ENCODE peak calls at places on chromosomes 5 and 9, in seven cellular contexts. D, N, E, F, O, I and S are unnamed samples.

GRCh38 chr5:27590503-27590902 is 552.1 kb upstream of the CDH9 start:
- DNase-seq in I (no peak), F (no peak), O (no peak), E (no peak), D (no peak), N (no peak), S (no peak)

GRCh38 chr9:92759990-92760893 is 4.4 kb downstream of the BICD2 start:
- DNase-seq in E (no peak), I (peak; percentile 82), O (peak; percentile 26), N (no peak), D (no peak), F (peak; percentile 52), S (no peak)

GRCh38 chr5:442335-443238 is at the start of gene EXOC3:
- DNase-seq in N (peak; percentile 65), I (peak; percentile 77), D (peak; percentile 91), O (peak; percentile 70), E (no peak), F (peak; percentile 78), S (peak; percentile 72)

GRCh38 chr5:144076521-144077083 is 93.9 kb downstream of the YIPF5 start:
- DNase-seq in O (no peak), E (no peak), F (no peak), N (no peak), D (no peak), I (no peak), S (no peak)

GRCh38 chr5:125227333-125228075 is 481.1 kb upstream of the ZNF608 start:
- DNase-seq in D (peak; percentile 11), O (peak; percentile 54), I (no peak), F (no peak), E (no peak), N (peak; percentile 34), S (no peak)

GRCh38 chr9:115847245-115847644 is 306.3 kb upstream of the PAPPA start:
- DNase-seq in O (no peak), E (no peak), F (no peak), D (no peak), I (no peak), N (peak; percentile 69), S (no peak)

GRCh38 chr9:74770508-74771261 is 117.0 kb downstream of the TRPM6 start:
- DNase-seq in D (peak; percentile 35), N (no peak), E (no peak), I (peak; percentile 35), F (no peak), O (peak; percentile 91), S (peak; percentile 51)

GRCh38 chr5:108801776-108802175 is 54.1 kb downstream of the FER start:
- DNase-seq in D (no peak), E (no peak), O (no peak), I (no peak), F (no peak), N (peak; percentile 89), S (no peak)

GRCh38 chr9:136132500-136133050 is 13.9 kb upstream of the TMEM250 start:
- DNase-seq in I (no peak), N (no peak), E (no peak), D (no peak), F (no peak), O (no peak), S (no peak)

GRCh38 chr9:118693645-118694044 is 675.6 kb downstream of the BRINP1 start:
- DNase-seq in D (peak; percentile 16), O (no peak), N (no peak), I (no peak), F (no peak), E (no peak), S (no peak)

GRCh38 chr9:106535439-106535838 is 327.5 kb upstream of the ZNF462 start:
- DNase-seq in E (no peak), I (no peak), F (no peak), D (peak; percentile 6), N (no peak), O (peak; percentile 28), S (no peak)

GRCh38 chr5:123186762-123187161 is 97.7 kb downstream of the PRDM6 start:
- DNase-seq in I (no peak), N (no peak), D (no peak), O (no peak), F (no peak), E (no peak), S (no peak)

GRCh38 chr5:103473725-103474124 is 88.9 kb downstream of the NUDT12 start:
- DNase-seq in F (no peak), E (no peak), N (peak; percentile 19), D (no peak), I (no peak), O (no peak), S (no peak)

GRCh38 chr5:167713186-167713585 is 578.3 kb upstream of the WWC1 start:
- DNase-seq in I (no peak), F (no peak), D (no peak), O (no peak), E (no peak), N (no peak), S (no peak)

GRCh38 chr9:134959126-134959970 is 41.6 kb upstream of the FCN1 start:
- DNase-seq in D (no peak), O (no peak), I (no peak), N (no peak), F (peak; percentile 19), E (no peak), S (no peak)

GRCh38 chr9:129275626-129276247 is 97.7 kb upstream of the IER5L start:
- DNase-seq in F (peak; percentile 22), E (no peak), N (no peak), O (peak; percentile 65), I (no peak), D (no peak), S (no peak)

GRCh38 chr5:172622091-172623046 is 18.7 kb upstream of the NEURL1B start:
- DNase-seq in D (peak; percentile 81), E (no peak), N (no peak), F (no peak), I (no peak), O (no peak), S (no peak)

GRCh38 chr5:78497573-78498533 is 137.4 kb downstream of the SCAMP1 start:
- DNase-seq in O (no peak), F (no peak), I (no peak), D (no peak), N (no peak), E (peak; percentile 42), S (no peak)

GRCh38 chr5:112109331-112109993 is 309.6 kb downstream of the EPB41L4A start:
- DNase-seq in F (peak; percentile 70), O (peak; percentile 78), E (no peak), N (peak; percentile 92), I (peak; percentile 61), D (peak; percentile 66), S (no peak)

GRCh38 chr9:90813523-90813922 is 11.9 kb downstream of the SYK start:
- DNase-seq in F (no peak), I (no peak), D (no peak), N (no peak), O (no peak), E (no peak), S (no peak)
- H3K4me1 ChIP-seq in F (no peaks in the 10 kb centered on the region), I (peaks cover 3% of the 10 kb centered on the region), D (no peaks in the 10 kb centered on the region), N (no peaks in the 10 kb centered on the region), O (no peaks in the 10 kb centered on the region), E (no peaks in the 10 kb centered on the region), S (peaks cover 8% of the 10 kb centered on the region)

GRCh38 chr9:122381206-122381950 is 10.6 kb downstream of the PTGS1 start:
- DNase-seq in D (no peak), F (no peak), I (no peak), N (no peak), O (no peak), E (no peak), S (no peak)

GRCh38 chr9:122378236-122378635 is 7.4 kb downstream of the PTGS1 start:
- DNase-seq in N (no peak), F (no peak), O (no peak), E (no peak), I (no peak), D (no peak), S (no peak)

GRCh38 chr9:122380293-122380692 is 9.5 kb downstream of the PTGS1 start:
- DNase-seq in F (no peak), O (no peak), N (no peak), D (no peak), I (no peak), E (no peak), S (no peak)

GRCh38 chr9:122377241-122378164 is 6.7 kb downstream of the PTGS1 start:
- DNase-seq in O (no peak), N (no peak), F (no peak), I (no peak), E (no peak), D (no peak), S (no peak)

GRCh38 chr9:122379340-122379739 is 8.5 kb downstream of the PTGS1 start:
- DNase-seq in F (no peak), E (no peak), O (no peak), I (no peak), N (no peak), D (no peak), S (no peak)
- TF ChIP-seq CTCF in F (no peak), E (no peak), O (peak; percentile 80), I (no peak), N (peak; percentile 53), D (no peak), S (no peak)

DNA sequence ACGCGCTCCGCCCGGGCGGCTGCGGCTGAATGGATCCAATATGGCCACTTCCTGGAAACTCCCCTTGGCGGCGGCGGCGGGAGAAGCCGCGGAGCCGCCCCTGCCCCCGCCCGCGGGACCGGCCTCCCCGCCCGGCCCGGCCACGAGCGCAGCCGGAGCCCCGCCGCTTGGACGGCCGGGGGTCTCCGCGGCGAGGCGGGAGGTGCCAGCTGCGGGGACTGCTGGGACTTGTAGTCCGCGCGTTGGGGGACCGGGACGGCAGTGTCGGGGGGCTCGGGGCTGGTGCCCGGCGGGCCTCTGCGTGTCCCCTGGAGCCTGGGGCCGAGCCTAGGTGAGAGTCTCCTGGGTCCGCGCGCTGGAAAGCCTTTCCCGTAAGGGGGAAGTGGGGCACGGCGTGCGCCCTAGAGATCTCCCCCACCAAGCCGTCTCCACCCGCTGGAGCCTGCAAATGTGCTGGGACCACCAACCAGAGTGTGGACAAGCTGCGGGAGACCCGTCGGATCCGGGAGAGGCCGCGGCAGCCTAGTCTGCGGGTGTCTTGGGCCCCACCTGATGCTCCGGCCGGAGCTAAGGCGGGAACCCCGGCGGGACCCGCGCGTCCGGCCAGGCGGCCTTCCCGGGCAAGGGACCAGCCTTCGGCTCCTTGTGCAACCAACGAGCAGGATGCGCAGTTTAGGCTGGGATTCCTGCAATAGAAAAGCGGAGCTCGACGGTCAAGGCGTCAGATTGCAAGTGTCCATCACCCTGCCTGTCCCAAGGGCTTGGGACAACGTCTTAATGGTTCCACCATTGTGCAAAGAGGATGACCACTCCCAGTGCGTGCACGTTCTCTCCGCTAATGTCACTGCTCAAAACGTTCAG is at the start of gene SEPTIN8:
- DNase-seq in E (peak; percentile 73), D (peak; percentile 71), I (peak; percentile 55), O (peak; percentile 53), N (peak; percentile 40), F (peak; percentile 48), S (peak; percentile 60)
- H3K4me1 ChIP-seq in E (peaks cover 47% of the 10 kb centered on the region), D (peaks cover 15% of the 10 kb centered on the region), I (peaks cover 55% of the 10 kb centered on the region), O (peaks cover 6% of the 10 kb centered on the region), N (peaks cover 18% of the 10 kb centered on the region), F (peaks cover 14% of the 10 kb centered on the region), S (peaks cover 20% of the 10 kb centered on the region)

GRCh38 chr9:36845844-36846243 is 188.2 kb downstream of the PAX5 start:
- DNase-seq in E (no peak), O (no peak), D (no peak), I (no peak), N (no peak), F (no peak), S (no peak)
- TF ChIP-seq CTCF in E (no peak), O (no peak), D (no peak), I (no peak), N (no peak), F (no peak), S (no peak)

GRCh38 chr5:138230981-138231589 is 18.0 kb upstream of the CDC23 start:
- DNase-seq in E (no peak), N (no peak), D (peak; percentile 38), F (no peak), I (peak; percentile 50), O (no peak), S (no peak)
- H3K4me1 ChIP-seq in E (peaks cover 19% of the 10 kb centered on the region), N (no peaks in the 10 kb centered on the region), D (peaks cover 9% of the 10 kb centered on the region), F (no peaks in the 10 kb centered on the region), I (peaks cover 16% of the 10 kb centered on the region), O (no peaks in the 10 kb centered on the region), S (no peaks in the 10 kb centered on the region)